ENCODE peak calls at places on chromosomes 16 and 17, in five cellular contexts. V is neuronal stem cell, E is T-helper 9 cell, Z is IMR-90, B is upper lobe of right lung. N is an unnamed sample.

GRCh38 chr17:38613981-38614779 is 8.4 kb upstream of the SRCIN1 start:
- DNase-seq in Z (no peak), B (no peak), E (no peak), V (no peak), N (no peak)

GRCh38 chr17:79825580-79825921 is 13.7 kb downstream of the CBX4 start:
- DNase-seq in E (no peak), B (no peak), V (no peak), Z (no peak), N (no peak)

GRCh38 chr17:47704116-47704515 is 10.2 kb downstream of the TBKBP1 start:
- DNase-seq in B (peak; percentile 68), E (no peak), V (no peak), Z (no peak), N (no peak)

GRCh38 chr17:71023631-71024030 is 854.3 kb downstream of the KCNJ2 start:
- DNase-seq in E (no peak), Z (no peak), B (no peak), V (no peak), N (peak; percentile 4)

GRCh38 chr16:70665113-70665694 is 18.8 kb downstream of the IL34 start:
- DNase-seq in Z (no peak), E (no peak), B (peak; percentile 55), V (no peak), N (no peak)

GRCh38 chr17:28907052-28907438 is 4.2 kb upstream of the DHRS13 start:
- DNase-seq in V (no peak), E (no peak), B (no peak), Z (no peak), N (no peak)

GRCh38 chr16:48284772-48285409 is 37.6 kb upstream of the ABCC11 start:
- DNase-seq in V (no peak), Z (no peak), B (no peak), E (no peak), N (no peak)

GRCh38 chr17:83173997-83174858 is 94.8 kb downstream of the METRNL start:
- DNase-seq in B (no peak), Z (peak; percentile 21), E (no peak), V (no peak), N (no peak)

GRCh38 chr16:10609410-10609774 is 29.0 kb upstream of the EMP2 start:
- DNase-seq in B (no peak), E (no peak), V (no peak), Z (peak; percentile 89), N (peak; percentile 77)

GRCh38 chr16:17828012-17828411 is 357.3 kb upstream of the XYLT1 start:
- DNase-seq in Z (peak; percentile 90), E (no peak), V (no peak), B (no peak), N (peak; percentile 96)

GRCh38 chr16:73848993-73849392 is 447.6 kb upstream of the PSMD7 start:
- DNase-seq in E (no peak), B (no peak), V (no peak), Z (no peak), N (no peak)

GRCh38 chr17:76123749-76124581 is 17.1 kb downstream of the FOXJ1 start:
- DNase-seq in Z (no peak), V (no peak), B (no peak), E (no peak), N (no peak)

GRCh38 chr17:17739388-17740066 is 58.3 kb downstream of the RAI1 start:
- DNase-seq in V (no peak), E (no peak), Z (peak; percentile 64), B (no peak), N (peak; percentile 60)

GRCh38 chr17:45052052-45052772 is 780 bp upstream of the DCAKD start:
- DNase-seq in E (peak; percentile 29), Z (no peak), V (peak; percentile 39), B (no peak), N (peak; percentile 28)

GRCh38 chr16:20622498-20622870 is 46.3 kb upstream of the ACSM2B start:
- DNase-seq in Z (no peak), V (no peak), B (no peak), E (no peak), N (no peak)

GRCh38 chr16:24419709-24420108 is 119.7 kb upstream of the RBBP6 start:
- DNase-seq in E (no peak), B (no peak), V (no peak), Z (no peak), N (no peak)

GRCh38 chr17:38852771-38853291 is 690 bp downstream of the RPL23 start:
- DNase-seq in B (no peak), V (no peak), E (no peak), Z (no peak), N (no peak)

GRCh38 chr17:51275381-51275780 is 15.0 kb downstream of the UTP18 start:
- DNase-seq in B (no peak), E (no peak), Z (peak; percentile 86), V (no peak), N (peak; percentile 65)

GRCh38 chr16:84861671-84862070 is 41.9 kb downstream of the CRISPLD2 start:
- DNase-seq in B (no peak), E (no peak), V (no peak), Z (no peak), N (no peak)

GRCh38 chr16:56938664-56939513 is 6.9 kb downstream of the HERPUD1 start:
- DNase-seq in B (no peak), V (no peak), Z (no peak), E (peak; percentile 16), N (no peak)

GRCh38 chr16:83714286-83714685 is 93.5 kb upstream of the HSBP1 start:
- DNase-seq in Z (no peak), V (no peak), E (no peak), B (no peak), N (no peak)

GRCh38 chr17:731943-732787 is at the start of gene TLCD3A:
- DNase-seq in V (no peak), B (peak; percentile 92), E (peak; percentile 46), Z (peak; percentile 55), N (peak; percentile 50)

GRCh38 chr17:67030641-67031040 is 13.7 kb upstream of the CACNG1 start:
- DNase-seq in B (no peak), E (no peak), Z (no peak), V (no peak), N (no peak)

GRCh38 chr16:55490301-55490700 is 11.3 kb downstream of the MMP2 start:
- DNase-seq in B (no peak), Z (no peak), E (no peak), V (no peak), N (no peak)

GRCh38 chr16:26532456-26532855 is 534.3 kb upstream of the C16orf82 start:
- DNase-seq in V (no peak), B (no peak), E (no peak), Z (no peak), N (no peak)

GRCh38 chr16:84595052-84595481 is 22.8 kb downstream of the COTL1 start:
- DNase-seq in B (peak; percentile 42), E (no peak), V (no peak), Z (no peak), N (no peak)

GRCh38 chr17:16477666-16478065 is 14.3 kb downstream of the LRRC75A start:
- DNase-seq in E (no peak), B (no peak), V (no peak), Z (no peak), N (no peak)

GRCh38 chr17:73609078-73609477 is 35.2 kb downstream of the SDK2 start:
- DNase-seq in Z (no peak), E (no peak), V (no peak), B (no peak), N (no peak)

N was measured in astrocyte of the spinal cord.